ENCODE peak calls at places on chromosome 18, in eight cellular contexts. U is glutamatergic neuron, D is AG09319, I is brain microvascular endothelial cell, S is GM06990, W is Panc1, Y is H9, B is adrenal gland. X is an unnamed sample.

GRCh38 chr18:65906621-65907034 is 155.8 kb downstream of the CDH7 start:
- DNase-seq in U (no peak), D (no peak), I (no peak), S (no peak), W (no peak), Y (peak; percentile 52), B (no peak), X (no peak)

GRCh38 chr18:69935319-69936190 is 12.1 kb downstream of the CD226 start:
- DNase-seq in U (no peak), D (no peak), I (no peak), S (peak; percentile 73), W (no peak), Y (no peak), B (no peak), X (no peak)

GRCh38 chr18:23573948-23574431 is 12.3 kb downstream of the NPC1 start:
- DNase-seq in U (no peak), D (no peak), I (peak; percentile 55), S (no peak), W (peak; percentile 17), Y (no peak), B (peak; percentile 93), X (peak; percentile 91)

GRCh38 chr18:9570255-9570654 is 44.1 kb downstream of the PPP4R1 start:
- DNase-seq in U (no peak), D (no peak), I (no peak), S (no peak), W (no peak), Y (no peak), B (no peak), X (no peak)

GRCh38 chr18:54947115-54947514 is 12.1 kb downstream of the CCDC68 start:
- DNase-seq in U (no peak), D (no peak), I (no peak), S (no peak), W (no peak), Y (no peak), B (peak; percentile 19), X (no peak)

GRCh38 chr18:77057043-77057442 is 75.5 kb downstream of the MBP start:
- DNase-seq in U (peak; percentile 49), D (no peak), I (no peak), S (no peak), W (no peak), Y (no peak), B (no peak), X (no peak)

GRCh38 chr18:51621103-51621969 is 423.9 kb upstream of the MEX3C start:
- DNase-seq in U (peak; percentile 90), D (no peak), I (peak; percentile 28), S (no peak), W (peak; percentile 42), Y (peak; percentile 58), B (peak; percentile 67), X (peak; percentile 21)

GRCh38 chr18:63788447-63789096 is 13.4 kb downstream of the SERPINB7 start:
- DNase-seq in U (no peak), D (peak; percentile 32), I (peak; percentile 92), S (no peak), W (peak; percentile 4), Y (no peak), B (no peak), X (peak; percentile 62)

GRCh38 chr18:49690307-49690706 is 123.0 kb downstream of the ACAA2 start:
- DNase-seq in U (no peak), D (peak; percentile 50), I (peak; percentile 97), S (no peak), W (peak; percentile 67), Y (no peak), B (no peak), X (peak; percentile 75)

GRCh38 chr18:61901334-61901986 is 8.7 kb upstream of the RNF152 start:
- DNase-seq in U (peak; percentile 51), D (no peak), I (no peak), S (peak; percentile 15), W (peak; percentile 46), Y (peak; percentile 79), B (peak; percentile 55), X (no peak)

GRCh38 chr18:51197661-51198424 is at the start of gene MEX3C:
- DNase-seq in U (peak; percentile 99), D (peak; percentile 98), I (peak; percentile 98), S (peak; percentile 99), W (peak; percentile 92), Y (peak; percentile 99), B (peak; percentile 100), X (peak; percentile 95)

GRCh38 chr18:71443726-71444480 is 1100.2 kb downstream of the CBLN2 start:
- DNase-seq in U (no peak), D (no peak), I (peak; percentile 27), S (no peak), W (no peak), Y (no peak), B (no peak), X (peak; percentile 26)

GRCh38 chr18:59959079-59959478 is 59.3 kb downstream of the PMAIP1 start:
- DNase-seq in U (no peak), D (no peak), I (no peak), S (no peak), W (no peak), Y (no peak), B (no peak), X (no peak)

GRCh38 chr18:79484661-79485621 is 89.2 kb downstream of the NFATC1 start:
- DNase-seq in U (peak; percentile 15), D (peak; percentile 85), I (peak; percentile 98), S (no peak), W (no peak), Y (no peak), B (peak; percentile 7), X (peak; percentile 96)

GRCh38 chr18:45792551-45793294 is 32.8 kb upstream of the SIGLEC15 start:
- DNase-seq in U (no peak), D (no peak), I (no peak), S (no peak), W (no peak), Y (no peak), B (no peak), X (no peak)

GRCh38 chr18:7982216-7982615 is 415.1 kb downstream of the PTPRM start:
- DNase-seq in U (no peak), D (no peak), I (no peak), S (no peak), W (no peak), Y (no peak), B (no peak), X (no peak)

GRCh38 chr18:9536354-9537152 is 61.2 kb downstream of the RALBP1 start:
- DNase-seq in U (no peak), D (no peak), I (peak; percentile 27), S (no peak), W (no peak), Y (no peak), B (no peak), X (no peak)

GRCh38 chr18:59516356-59517155 is 157.5 kb upstream of the LMAN1 start:
- DNase-seq in U (no peak), D (peak; percentile 50), I (peak; percentile 90), S (no peak), W (no peak), Y (no peak), B (peak; percentile 85), X (peak; percentile 87)

GRCh38 chr18:8870528-8870927 is 165.2 kb downstream of the MTCL1 start:
- DNase-seq in U (no peak), D (no peak), I (no peak), S (no peak), W (no peak), Y (no peak), B (no peak), X (no peak)

GRCh38 chr18:9705183-9705864 is 2.8 kb upstream of the RAB31 start:
- DNase-seq in U (no peak), D (no peak), I (no peak), S (no peak), W (no peak), Y (no peak), B (peak; percentile 61), X (no peak)

GRCh38 chr18:48238206-48238605 is 171.0 kb downstream of the ZBTB7C start:
- DNase-seq in U (no peak), D (no peak), I (peak; percentile 11), S (no peak), W (no peak), Y (no peak), B (no peak), X (no peak)

GRCh38 chr18:79774111-79774510 is 23.6 kb upstream of the KCNG2 start:
- DNase-seq in U (no peak), D (no peak), I (no peak), S (no peak), W (no peak), Y (no peak), B (no peak), X (no peak)

DNA sequence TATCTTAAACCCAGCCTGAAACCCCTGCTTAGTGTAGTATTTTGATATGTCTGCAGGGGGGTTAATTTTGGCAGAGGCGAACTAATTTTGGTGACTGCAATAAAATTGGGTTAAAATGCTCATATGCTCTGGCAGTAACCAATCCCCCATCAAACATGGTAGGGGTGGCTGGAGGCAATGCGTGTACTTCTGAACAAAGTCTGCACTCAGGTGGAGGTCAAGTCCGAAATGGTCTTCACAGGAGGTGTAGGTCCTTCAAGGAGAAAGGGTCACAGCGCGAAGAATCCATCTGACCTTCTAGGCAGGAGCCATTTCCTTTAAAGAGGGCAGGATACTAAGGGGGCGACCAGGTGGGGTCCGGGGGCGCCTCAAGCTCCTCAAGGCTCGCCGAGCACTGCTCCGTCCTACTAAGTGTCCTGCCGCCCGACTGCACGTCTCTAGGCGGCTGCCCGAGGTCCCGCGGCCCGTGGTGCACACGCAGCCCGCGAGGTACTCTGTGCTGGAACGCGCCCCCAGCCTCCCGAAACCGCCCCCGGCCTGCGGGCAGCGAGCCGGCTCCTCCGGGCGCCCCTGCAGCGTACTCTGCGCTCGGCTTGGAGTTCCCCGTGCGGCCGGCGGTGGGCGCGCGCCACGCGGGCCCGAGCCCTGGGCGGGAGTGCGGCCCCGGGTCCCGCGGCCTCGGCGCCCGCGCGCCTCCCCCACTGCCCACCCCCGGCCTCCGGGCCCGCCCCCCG is 1.7 kb upstream of the LDLRAD4 start:
- DNase-seq in U (peak; percentile 65), D (no peak), I (no peak), S (no peak), W (no peak), Y (no peak), B (peak; percentile 48), X (no peak)
- TF ChIP-seq CTCF in U (peak; percentile 27), D (no peak), I (no peak), S (no peak), W (peak; percentile 63), Y (peak; percentile 36), B (peak; percentile 32), X (peak; percentile 30)

DNA sequence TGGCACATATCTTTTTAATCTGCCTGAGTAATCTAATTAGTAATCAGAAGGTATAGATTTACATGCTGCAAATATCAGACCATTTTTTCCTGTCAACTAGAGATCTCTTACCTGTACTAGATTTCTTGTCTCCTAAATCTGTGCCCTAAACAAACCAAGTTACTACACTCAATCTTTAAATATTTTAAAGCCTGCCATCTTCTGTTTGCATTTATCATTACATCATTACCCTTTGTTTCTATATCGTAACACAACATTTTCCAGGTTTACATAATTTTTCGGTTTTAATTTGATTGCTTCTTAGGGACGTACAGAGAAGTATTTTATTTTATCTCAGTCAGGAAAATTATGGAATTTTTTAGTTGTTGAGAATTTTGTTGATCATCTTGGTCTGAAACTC is 25.7 kb downstream of the PSMA8 start:
- DNase-seq in U (no peak), D (no peak), I (no peak), S (no peak), W (no peak), Y (no peak), B (no peak), X (no peak)
- TF ChIP-seq CTCF in U (peak; percentile 30), D (peak; percentile 3), I (no peak), S (no peak), W (peak; percentile 34), Y (peak; percentile 38), B (no peak), X (peak; percentile 11)

GRCh38 chr18:25921677-25922421 is 168.6 kb downstream of the SS18 start:
- DNase-seq in U (peak; percentile 45), D (no peak), I (peak; percentile 22), S (peak; percentile 14), W (peak; percentile 30), Y (peak; percentile 68), B (peak; percentile 54), X (no peak)
- TF ChIP-seq CTCF in U (peak; percentile 66), D (peak; percentile 48), I (peak; percentile 73), S (peak; percentile 80), W (peak; percentile 83), Y (peak; percentile 81), B (peak; percentile 70), X (peak; percentile 63)

GRCh38 chr18:33404244-33404873 is 36.2 kb downstream of the CCDC178 start:
- DNase-seq in U (no peak), D (no peak), I (no peak), S (no peak), W (no peak), Y (no peak), B (no peak), X (no peak)
- TF ChIP-seq CTCF in U (peak; percentile 82), D (peak; percentile 10), I (no peak), S (peak; percentile 18), W (peak; percentile 35), Y (peak; percentile 64), B (no peak), X (peak; percentile 42)

X was measured in retinal pigment epithelial cell.